ENCODE peak calls at places on chromosome 10, in ten cellular contexts. B, Q, V, T, I, Y, R, S, W and J are unnamed samples.

GRCh38 chr10:91813251-91813650 is 15.0 kb downstream of the TNKS2 start:
- DNase-seq in B (no peak), Q (no peak), V (no peak), T (no peak), I (no peak), Y (no peak), R (no peak), S (no peak), W (no peak), J (no peak)

GRCh38 chr10:95756061-95756751 is at the start of gene ENTPD1:
- DNase-seq in B (peak; percentile 59), Q (no peak), V (no peak), T (no peak), I (no peak), Y (no peak), R (no peak), S (no peak), W (peak; percentile 15), J (no peak)

GRCh38 chr10:114684822-114685209 is 26.7 kb upstream of the ABLIM1 start:
- DNase-seq in B (no peak), Q (no peak), V (no peak), T (no peak), I (peak; percentile 81), Y (no peak), R (no peak), S (peak; percentile 69), W (no peak), J (no peak)

GRCh38 chr10:20963056-20963455 is 65.9 kb upstream of the NEBL start:
- DNase-seq in B (no peak), Q (no peak), V (no peak), T (no peak), I (no peak), Y (no peak), R (no peak), S (no peak), W (no peak), J (no peak)

GRCh38 chr10:6770846-6771245 is 190.8 kb upstream of the PRKCQ start:
- DNase-seq in B (no peak), Q (no peak), V (no peak), T (no peak), I (no peak), Y (no peak), R (no peak), S (peak; percentile 14), W (no peak), J (no peak)

GRCh38 chr10:132329565-132330485 is 2.2 kb upstream of the LRRC27 start:
- DNase-seq in B (no peak), Q (no peak), V (no peak), T (no peak), I (peak; percentile 72), Y (no peak), R (peak; percentile 43), S (peak; percentile 63), W (no peak), J (no peak)

GRCh38 chr10:3902809-3903410 is 117.9 kb upstream of the KLF6 start:
- DNase-seq in B (no peak), Q (no peak), V (no peak), T (no peak), I (no peak), Y (no peak), R (no peak), S (peak; percentile 66), W (no peak), J (no peak)

GRCh38 chr10:115762029-115762428 is 511.0 kb downstream of the GFRA1 start:
- DNase-seq in B (no peak), Q (no peak), V (no peak), T (no peak), I (no peak), Y (no peak), R (no peak), S (peak; percentile 35), W (no peak), J (no peak)

GRCh38 chr10:6878067-6878412 is 298.0 kb upstream of the PRKCQ start:
- DNase-seq in B (peak; percentile 55), Q (no peak), V (no peak), T (no peak), I (peak; percentile 6), Y (peak; percentile 10), R (no peak), S (peak; percentile 20), W (peak; percentile 28), J (no peak)

GRCh38 chr10:58667658-58668310 is 155.1 kb downstream of the BICC1 start:
- DNase-seq in B (peak; percentile 38), Q (no peak), V (no peak), T (no peak), I (no peak), Y (no peak), R (no peak), S (peak; percentile 55), W (no peak), J (no peak)

GRCh38 chr10:132981746-132982145 is 39.4 kb upstream of the CFAP46 start:
- DNase-seq in B (no peak), Q (no peak), V (no peak), T (no peak), I (no peak), Y (no peak), R (no peak), S (no peak), W (no peak), J (no peak)

GRCh38 chr10:29394321-29394932 is 105.6 kb downstream of the LYZL1 start:
- DNase-seq in B (peak; percentile 32), Q (no peak), V (no peak), T (no peak), I (no peak), Y (no peak), R (no peak), S (no peak), W (peak; percentile 13), J (peak; percentile 57)

GRCh38 chr10:12941966-12942365 is 59.5 kb downstream of the CCDC3 start:
- DNase-seq in B (no peak), Q (no peak), V (no peak), T (no peak), I (no peak), Y (no peak), R (no peak), S (no peak), W (no peak), J (no peak)

GRCh38 chr10:124074471-124075109 is 18.8 kb downstream of the CHST15 start:
- DNase-seq in B (no peak), Q (no peak), V (no peak), T (no peak), I (no peak), Y (no peak), R (no peak), S (no peak), W (no peak), J (no peak)

GRCh38 chr10:97498841-97499560 is at the start of gene UBTD1:
- DNase-seq in B (peak; percentile 67), Q (peak; percentile 54), V (no peak), T (peak; percentile 68), I (peak; percentile 13), Y (peak; percentile 31), R (no peak), S (peak; percentile 49), W (peak; percentile 78), J (peak; percentile 87)

GRCh38 chr10:85862771-85863170 is 503.8 kb downstream of the GRID1 start:
- DNase-seq in B (peak; percentile 1), Q (no peak), V (no peak), T (no peak), I (no peak), Y (no peak), R (no peak), S (no peak), W (no peak), J (no peak)

GRCh38 chr10:88409236-88409635 is 173.9 kb downstream of the RNLS start:
- DNase-seq in B (no peak), Q (no peak), V (no peak), T (no peak), I (no peak), Y (no peak), R (peak; percentile 17), S (no peak), W (no peak), J (no peak)

GRCh38 chr10:100562806-100563293 is 27.1 kb downstream of the HIF1AN start:
- DNase-seq in B (peak; percentile 85), Q (no peak), V (no peak), T (peak; percentile 17), I (peak; percentile 48), Y (no peak), R (no peak), S (peak; percentile 44), W (peak; percentile 71), J (no peak)
- TF ChIP-seq CTCF in B (peak; percentile 90), Q (no peak), V (peak; percentile 72), T (no peak), I (peak; percentile 17), Y (no peak), R (peak; percentile 8), S (peak; percentile 51), W (peak; percentile 53), J (peak; percentile 25)

GRCh38 chr10:76902949-76903348 is 734.7 kb downstream of the KCNMA1 start:
- DNase-seq in B (peak; percentile 82), Q (peak; percentile 31), V (no peak), T (peak; percentile 20), I (peak; percentile 24), Y (no peak), R (no peak), S (no peak), W (peak; percentile 82), J (no peak)
- TF ChIP-seq CTCF in B (peak; percentile 82), Q (no peak), V (peak; percentile 60), T (no peak), I (peak; percentile 35), Y (no peak), R (peak; percentile 55), S (no peak), W (peak; percentile 69), J (peak; percentile 35)

GRCh38 chr10:16423599-16423998 is 13.2 kb upstream of the PTER start:
- DNase-seq in B (peak; percentile 20), Q (no peak), V (no peak), T (no peak), I (no peak), Y (no peak), R (no peak), S (no peak), W (no peak), J (no peak)
- TF ChIP-seq CTCF in B (peak; percentile 43), Q (no peak), V (no peak), T (no peak), I (no peak), Y (no peak), R (no peak), S (no peak), W (no peak), J (no peak)

GRCh38 chr10:46992794-46993552 is 81.7 kb downstream of the PTPN20 start:
- DNase-seq in B (peak; percentile 68), Q (no peak), V (peak; percentile 5), T (peak; percentile 30), I (peak; percentile 31), Y (no peak), R (no peak), S (peak; percentile 70), W (peak; percentile 42), J (no peak)

GRCh38 chr10:46998192-46998591 is 87.0 kb downstream of the PTPN20 start:
- DNase-seq in B (no peak), Q (no peak), V (no peak), T (no peak), I (no peak), Y (no peak), R (no peak), S (no peak), W (no peak), J (no peak)

GRCh38 chr10:46999217-46999616 is 88.0 kb downstream of the PTPN20 start:
- DNase-seq in B (no peak), Q (no peak), V (no peak), T (no peak), I (no peak), Y (no peak), R (no peak), S (no peak), W (no peak), J (no peak)

GRCh38 chr10:46998595-46998994 is 87.4 kb downstream of the PTPN20 start:
- DNase-seq in B (no peak), Q (no peak), V (no peak), T (no peak), I (no peak), Y (no peak), R (no peak), S (no peak), W (no peak), J (no peak)

GRCh38 chr10:46995234-46995633 is 84.0 kb downstream of the PTPN20 start:
- DNase-seq in B (peak; percentile 62), Q (no peak), V (no peak), T (no peak), I (no peak), Y (no peak), R (no peak), S (peak; percentile 16), W (peak; percentile 43), J (no peak)
- TF ChIP-seq CTCF in B (peak; percentile 56), Q (no peak), V (peak; percentile 18), T (no peak), I (no peak), Y (no peak), R (no peak), S (peak; percentile 32), W (peak; percentile 45), J (no peak)